ENCODE peak calls at places on chromosomes 6 and 20, in six cellular contexts. L is Peyer's patch, Y is IMR-90, O is heart left ventricle, U is GM20000, T is A673. F is an unnamed sample.

GRCh38 chr20:40463171-40463570 is 225.9 kb downstream of the MAFB start:
- DNase-seq in L (no peak), Y (no peak), O (no peak), U (no peak), T (no peak), F (no peak)

GRCh38 chr6:53161481-53162009 is 12.9 kb upstream of the GCM1 start:
- DNase-seq in L (no peak), Y (no peak), O (no peak), U (no peak), T (no peak), F (no peak)

GRCh38 chr20:37796733-37797132 is 102.9 kb downstream of the CTNNBL1 start:
- DNase-seq in L (no peak), Y (no peak), O (no peak), U (no peak), T (no peak), F (no peak)

GRCh38 chr6:130824978-130825694 is 2.1 kb upstream of the SMLR1 start:
- DNase-seq in L (no peak), Y (no peak), O (no peak), U (no peak), T (no peak), F (no peak)

GRCh38 chr6:115544765-115545409 is 515.8 kb downstream of the FRK start:
- DNase-seq in L (no peak), Y (no peak), O (peak; percentile 23), U (no peak), T (no peak), F (no peak)

GRCh38 chr6:138722425-138723371 is 50.9 kb upstream of the CCDC28A start:
- DNase-seq in L (no peak), Y (peak; percentile 49), O (no peak), U (no peak), T (peak; percentile 62), F (no peak)

GRCh38 chr6:27228963-27229477 is 18.5 kb upstream of the PRSS16 start:
- DNase-seq in L (no peak), Y (no peak), O (no peak), U (no peak), T (no peak), F (no peak)

GRCh38 chr6:15420959-15421438 is 175.1 kb downstream of the JARID2 start:
- DNase-seq in L (no peak), Y (no peak), O (no peak), U (peak; percentile 77), T (no peak), F (no peak)

GRCh38 chr20:6122111-6122872 is 538 bp downstream of the FERMT1 start:
- DNase-seq in L (no peak), Y (peak; percentile 45), O (no peak), U (no peak), T (no peak), F (no peak)

GRCh38 chr6:46062312-46062711 is 46.7 kb upstream of the CLIC5 start:
- DNase-seq in L (peak; percentile 75), Y (no peak), O (no peak), U (no peak), T (no peak), F (no peak)

GRCh38 chr6:151497935-151498726 is 4.3 kb downstream of the CCDC170 start:
- DNase-seq in L (no peak), Y (peak; percentile 2), O (no peak), U (no peak), T (no peak), F (no peak)

GRCh38 chr6:25175656-25176055 is 103.5 kb upstream of the CARMIL1 start:
- DNase-seq in L (no peak), Y (no peak), O (no peak), U (no peak), T (no peak), F (no peak)

GRCh38 chr6:111565316-111566221 is 40.1 kb downstream of the TRAF3IP2 start:
- DNase-seq in L (peak; percentile 57), Y (no peak), O (no peak), U (peak; percentile 58), T (peak; percentile 40), F (no peak)

GRCh38 chr6:108544586-108544985 is 16.1 kb upstream of the FOXO3 start:
- DNase-seq in L (no peak), Y (peak; percentile 60), O (no peak), U (no peak), T (no peak), F (no peak)

GRCh38 chr6:32885698-32886286 is 31.8 kb downstream of the PSMB9 start:
- DNase-seq in L (no peak), Y (peak; percentile 81), O (no peak), U (peak; percentile 75), T (peak; percentile 79), F (no peak)

GRCh38 chr6:122788208-122788607 is 850 bp upstream of the SMPDL3A start:
- DNase-seq in L (no peak), Y (no peak), O (no peak), U (no peak), T (no peak), F (no peak)

GRCh38 chr6:47072667-47073066 is 30.5 kb upstream of the ADGRF1 start:
- DNase-seq in L (no peak), Y (no peak), O (no peak), U (no peak), T (no peak), F (no peak)

GRCh38 chr6:47075168-47075567 is 33.0 kb upstream of the ADGRF1 start:
- DNase-seq in L (no peak), Y (no peak), O (no peak), U (no peak), T (no peak), F (no peak)

GRCh38 chr6:47075741-47076421 is 33.7 kb upstream of the ADGRF1 start:
- DNase-seq in L (no peak), Y (no peak), O (no peak), U (no peak), T (no peak), F (no peak)

GRCh38 chr6:47071681-47072080 is 29.5 kb upstream of the ADGRF1 start:
- DNase-seq in L (no peak), Y (no peak), O (no peak), U (no peak), T (no peak), F (no peak)

GRCh38 chr6:47073125-47074110 is 31.3 kb upstream of the ADGRF1 start:
- DNase-seq in L (no peak), Y (no peak), O (no peak), U (no peak), T (no peak), F (no peak)
- TF ChIP-seq CTCF in L (peak; percentile 10), Y (peak; percentile 2), O (no peak), U (no peak), T (peak; percentile 45), F (peak; percentile 61)

DNA sequence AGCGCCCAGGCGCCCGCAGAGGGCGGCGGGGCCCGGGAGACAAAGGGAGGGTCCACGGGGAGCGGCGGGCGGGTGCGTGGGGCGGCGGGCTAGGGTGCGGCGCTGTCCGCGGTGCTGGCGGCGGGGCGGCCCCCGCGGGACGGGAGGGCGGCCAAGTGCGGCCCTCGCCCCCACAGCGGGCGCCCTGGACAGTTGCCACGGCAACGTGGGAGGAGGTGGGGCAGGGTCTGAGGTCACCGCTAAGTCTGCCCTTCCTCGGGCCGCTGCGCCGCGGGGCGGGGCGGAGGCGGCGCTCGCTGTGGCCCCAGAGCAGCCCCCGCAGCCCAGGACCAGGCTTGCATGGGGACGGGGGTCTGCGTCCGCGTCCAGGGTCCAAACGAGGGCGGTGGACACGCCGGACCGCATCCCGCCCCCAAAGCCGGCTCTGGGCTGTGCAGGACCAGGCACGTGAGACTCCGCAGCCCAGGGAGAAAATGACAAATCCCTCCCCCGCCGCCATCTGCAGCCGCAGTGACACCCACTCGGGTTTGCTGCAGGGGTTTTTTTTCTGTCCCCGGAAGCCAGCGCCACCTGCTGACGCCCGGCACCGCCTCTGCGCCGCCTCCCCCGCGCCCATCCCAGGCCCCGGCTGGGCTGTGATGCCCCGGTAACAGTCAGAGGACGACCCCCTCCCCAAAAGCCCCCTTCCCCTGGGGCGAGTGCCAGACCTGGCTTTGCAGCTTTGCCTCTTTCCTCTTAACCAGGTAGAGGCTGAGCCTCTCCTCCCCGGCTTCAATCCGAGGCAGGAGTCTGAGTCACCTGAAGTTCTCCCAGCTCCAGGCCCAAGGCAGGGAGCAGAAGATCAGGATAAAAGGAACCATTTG is 36.8 kb downstream of the YTHDF1 start:
- DNase-seq in L (peak; percentile 71), Y (peak; percentile 4), O (peak; percentile 36), U (peak; percentile 93), T (peak; percentile 60), F (peak; percentile 86)
- TF ChIP-seq CTCF in L (peak; percentile 23), Y (peak; percentile 37), O (peak; percentile 62), U (peak; percentile 69), T (peak; percentile 75), F (peak; percentile 47)

GRCh38 chr20:55882922-55883321 is 122.4 kb downstream of the CBLN4 start:
- DNase-seq in L (peak; percentile 45), Y (no peak), O (no peak), U (no peak), T (no peak), F (no peak)

GRCh38 chr20:55893031-55893430 is 112.3 kb downstream of the CBLN4 start:
- DNase-seq in L (no peak), Y (no peak), O (no peak), U (no peak), T (no peak), F (no peak)

DNA sequence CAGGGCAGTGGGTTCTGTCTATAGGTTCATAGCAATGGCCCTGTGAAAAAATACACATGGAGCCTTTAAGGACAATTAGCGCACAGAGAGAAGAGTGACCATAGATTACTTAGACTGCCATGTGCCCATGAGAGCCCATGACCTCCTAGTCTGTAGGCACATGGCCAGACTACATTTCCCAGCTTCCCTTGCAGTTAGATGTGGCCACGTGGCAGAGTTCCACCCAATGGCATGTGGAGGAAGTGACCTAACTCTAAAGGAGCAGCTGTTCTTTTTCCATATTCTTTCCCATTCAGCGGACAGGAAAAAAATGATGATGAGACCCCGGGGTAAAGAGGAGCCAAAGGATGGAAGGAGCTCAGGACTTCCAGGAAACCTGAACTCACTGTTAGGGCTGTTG is 116.7 kb downstream of the CBLN4 start:
- DNase-seq in L (no peak), Y (no peak), O (no peak), U (no peak), T (no peak), F (no peak)
- TF ChIP-seq CTCF in L (no peak), Y (no peak), O (no peak), U (no peak), T (no peak), F (no peak)

GRCh38 chr6:137414599-137414998 is 79.6 kb downstream of the OLIG3 start:
- DNase-seq in L (no peak), Y (no peak), O (no peak), U (no peak), T (no peak), F (no peak)

GRCh38 chr6:137416376-137417109 is 77.7 kb downstream of the OLIG3 start:
- DNase-seq in L (no peak), Y (peak; percentile 28), O (no peak), U (no peak), T (peak; percentile 26), F (no peak)

GRCh38 chr6:137417411-137417810 is 76.8 kb downstream of the OLIG3 start:
- DNase-seq in L (no peak), Y (peak; percentile 4), O (no peak), U (no peak), T (no peak), F (no peak)

GRCh38 chr6:137415127-137415833 is 78.9 kb downstream of the OLIG3 start:
- DNase-seq in L (peak; percentile 79), Y (peak; percentile 53), O (peak; percentile 51), U (peak; percentile 58), T (peak; percentile 46), F (peak; percentile 60)

DNA sequence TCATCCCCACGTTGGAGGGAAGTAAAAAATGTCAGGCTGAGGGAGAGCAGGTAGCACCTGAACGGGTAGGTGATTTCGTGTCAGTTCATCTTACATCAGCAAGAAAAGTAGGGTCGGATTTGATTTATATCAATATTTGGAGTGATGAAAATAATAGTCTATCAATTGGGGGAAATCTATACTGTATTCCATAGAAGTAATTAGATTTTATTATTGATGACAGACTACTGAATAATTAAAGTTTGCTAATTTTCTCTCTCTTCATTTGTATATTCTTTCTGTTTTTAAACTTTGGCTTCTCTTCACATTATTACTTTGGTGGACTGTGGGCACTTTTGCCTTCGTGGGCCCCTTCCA is 78.4 kb downstream of the OLIG3 start:
- DNase-seq in L (no peak), Y (no peak), O (no peak), U (no peak), T (no peak), F (no peak)
- TF ChIP-seq CTCF in L (no peak), Y (no peak), O (no peak), U (no peak), T (no peak), F (no peak)

F was measured in glutamatergic neuron.